ENCODE peak calls at places on chromosomes 1 and 21, in eight cellular contexts. One of them, this sample, is unnamed.

GRCh38 chr1:87812881-87813577 is 484.3 kb downstream of the LMO4 start:
- DNase-seq in Kasumi-1: no peak
- DNase-seq in SJSA1: no peak
- DNase-seq in foreskin fibroblast: no peak
- DNase-seq in NT2/D1: no peak
- DNase-seq in uterus: no peak
- DNase-seq in AG10803: no peak
- DNase-seq in ecto neural progenitor cell: no peak
- DNase-seq in this sample: no peak

GRCh38 chr1:52348704-52349301 is 17.2 kb downstream of the CC2D1B start:
- DNase-seq in Kasumi-1: peak
- DNase-seq in SJSA1: no peak
- DNase-seq in foreskin fibroblast: peak
- DNase-seq in NT2/D1: peak
- DNase-seq in uterus: no peak
- DNase-seq in AG10803: peak
- DNase-seq in ecto neural progenitor cell: peak
- DNase-seq in this sample: no peak

GRCh38 chr1:50700226-50701020 is 259.6 kb downstream of the FAF1 start:
- DNase-seq in Kasumi-1: no peak
- DNase-seq in SJSA1: no peak
- DNase-seq in foreskin fibroblast: no peak
- DNase-seq in NT2/D1: peak
- DNase-seq in uterus: no peak
- DNase-seq in AG10803: no peak
- DNase-seq in ecto neural progenitor cell: peak
- DNase-seq in this sample: no peak

GRCh38 chr1:170126691-170127090 is 19.1 kb upstream of the NTMT2 start:
- DNase-seq in Kasumi-1: peak
- DNase-seq in SJSA1: no peak
- DNase-seq in foreskin fibroblast: peak
- DNase-seq in NT2/D1: peak
- DNase-seq in uterus: no peak
- DNase-seq in AG10803: peak
- DNase-seq in ecto neural progenitor cell: peak
- DNase-seq in this sample: no peak

GRCh38 chr21:43034098-43034497 is 41.5 kb downstream of the CBS start:
- DNase-seq in Kasumi-1: no peak
- DNase-seq in SJSA1: no peak
- DNase-seq in foreskin fibroblast: no peak
- DNase-seq in NT2/D1: no peak
- DNase-seq in uterus: no peak
- DNase-seq in AG10803: no peak
- DNase-seq in ecto neural progenitor cell: no peak
- DNase-seq in this sample: no peak

GRCh38 chr1:98210064-98210463 is 289.2 kb upstream of the DPYD start:
- DNase-seq in Kasumi-1: no peak
- DNase-seq in SJSA1: peak
- DNase-seq in foreskin fibroblast: peak
- DNase-seq in NT2/D1: no peak
- DNase-seq in uterus: no peak
- DNase-seq in AG10803: peak
- DNase-seq in ecto neural progenitor cell: no peak
- DNase-seq in this sample: no peak

GRCh38 chr1:204977327-204977726 is 65.7 kb upstream of the CNTN2 start:
- DNase-seq in Kasumi-1: no peak
- DNase-seq in SJSA1: no peak
- DNase-seq in foreskin fibroblast: no peak
- DNase-seq in NT2/D1: no peak
- DNase-seq in uterus: no peak
- DNase-seq in AG10803: no peak
- DNase-seq in ecto neural progenitor cell: no peak
- DNase-seq in this sample: no peak

GRCh38 chr1:41490911-41491310 is 6.4 kb upstream of the EDN2 start:
- DNase-seq in Kasumi-1: no peak
- DNase-seq in SJSA1: no peak
- DNase-seq in foreskin fibroblast: no peak
- DNase-seq in NT2/D1: no peak
- DNase-seq in uterus: no peak
- DNase-seq in AG10803: no peak
- DNase-seq in ecto neural progenitor cell: no peak
- DNase-seq in this sample: no peak

GRCh38 chr1:221611930-221612777 is 129.7 kb downstream of the DUSP10 start:
- DNase-seq in Kasumi-1: no peak
- DNase-seq in SJSA1: peak
- DNase-seq in foreskin fibroblast: peak
- DNase-seq in NT2/D1: peak
- DNase-seq in uterus: peak
- DNase-seq in AG10803: peak
- DNase-seq in ecto neural progenitor cell: no peak
- DNase-seq in this sample: no peak

GRCh38 chr1:81681570-81681969 is 119.2 kb upstream of the ADGRL2 start:
- DNase-seq in Kasumi-1: no peak
- DNase-seq in SJSA1: no peak
- DNase-seq in foreskin fibroblast: peak
- DNase-seq in NT2/D1: no peak
- DNase-seq in uterus: no peak
- DNase-seq in AG10803: peak
- DNase-seq in ecto neural progenitor cell: no peak
- DNase-seq in this sample: no peak

GRCh38 chr1:227016990-227017389 is 76.9 kb downstream of the COQ8A start:
- DNase-seq in Kasumi-1: no peak
- DNase-seq in SJSA1: no peak
- DNase-seq in foreskin fibroblast: no peak
- DNase-seq in NT2/D1: no peak
- DNase-seq in uterus: no peak
- DNase-seq in AG10803: no peak
- DNase-seq in ecto neural progenitor cell: no peak
- DNase-seq in this sample: no peak

GRCh38 chr1:19038732-19039131 is 82.3 kb upstream of the IFFO2 start:
- DNase-seq in Kasumi-1: no peak
- DNase-seq in SJSA1: no peak
- DNase-seq in foreskin fibroblast: no peak
- DNase-seq in NT2/D1: no peak
- DNase-seq in uterus: no peak
- DNase-seq in AG10803: no peak
- DNase-seq in ecto neural progenitor cell: peak
- DNase-seq in this sample: no peak

GRCh38 chr21:42085246-42086077 is 14.3 kb downstream of the UMODL1 start:
- DNase-seq in Kasumi-1: no peak
- DNase-seq in SJSA1: no peak
- DNase-seq in foreskin fibroblast: no peak
- DNase-seq in NT2/D1: no peak
- DNase-seq in uterus: no peak
- DNase-seq in AG10803: no peak
- DNase-seq in ecto neural progenitor cell: no peak
- DNase-seq in this sample: no peak

GRCh38 chr1:41353744-41354143 is 7.5 kb upstream of the FOXO6 start:
- DNase-seq in Kasumi-1: no peak
- DNase-seq in SJSA1: no peak
- DNase-seq in foreskin fibroblast: no peak
- DNase-seq in NT2/D1: no peak
- DNase-seq in uterus: peak
- DNase-seq in AG10803: no peak
- DNase-seq in ecto neural progenitor cell: peak
- DNase-seq in this sample: no peak

GRCh38 chr1:99682291-99682751 is 36.4 kb downstream of the PALMD start:
- DNase-seq in Kasumi-1: no peak
- DNase-seq in SJSA1: peak
- DNase-seq in foreskin fibroblast: peak
- DNase-seq in NT2/D1: no peak
- DNase-seq in uterus: no peak
- DNase-seq in AG10803: peak
- DNase-seq in ecto neural progenitor cell: no peak
- DNase-seq in this sample: no peak

GRCh38 chr1:229129306-229130027 is 141.4 kb upstream of the RAB4A start:
- DNase-seq in Kasumi-1: no peak
- DNase-seq in SJSA1: no peak
- DNase-seq in foreskin fibroblast: no peak
- DNase-seq in NT2/D1: no peak
- DNase-seq in uterus: no peak
- DNase-seq in AG10803: no peak
- DNase-seq in ecto neural progenitor cell: no peak
- DNase-seq in this sample: no peak

GRCh38 chr1:27299385-27300252 is 22.3 kb upstream of the TMEM222 start:
- DNase-seq in Kasumi-1: peak
- DNase-seq in SJSA1: peak
- DNase-seq in foreskin fibroblast: peak
- DNase-seq in NT2/D1: peak
- DNase-seq in uterus: peak
- DNase-seq in AG10803: peak
- DNase-seq in ecto neural progenitor cell: peak
- DNase-seq in this sample: no peak

GRCh38 chr1:109807822-109808680 is 44.3 kb upstream of the EPS8L3 start:
- DNase-seq in Kasumi-1: no peak
- DNase-seq in SJSA1: no peak
- DNase-seq in foreskin fibroblast: peak
- DNase-seq in NT2/D1: no peak
- DNase-seq in uterus: peak
- DNase-seq in AG10803: peak
- DNase-seq in ecto neural progenitor cell: no peak
- DNase-seq in this sample: no peak

GRCh38 chr1:21574464-21575151 is 65.4 kb downstream of the ALPL start:
- DNase-seq in Kasumi-1: no peak
- DNase-seq in SJSA1: peak
- DNase-seq in foreskin fibroblast: no peak
- DNase-seq in NT2/D1: no peak
- DNase-seq in uterus: peak
- DNase-seq in AG10803: peak
- DNase-seq in ecto neural progenitor cell: peak
- DNase-seq in this sample: peak

GRCh38 chr1:18634276-18634675 is 3.6 kb downstream of the PAX7 start:
- DNase-seq in Kasumi-1: no peak
- DNase-seq in SJSA1: no peak
- DNase-seq in foreskin fibroblast: no peak
- DNase-seq in NT2/D1: no peak
- DNase-seq in uterus: no peak
- DNase-seq in AG10803: no peak
- DNase-seq in ecto neural progenitor cell: no peak
- DNase-seq in this sample: no peak

GRCh38 chr1:192973988-192974387 is 85.2 kb downstream of the UCHL5 start:
- DNase-seq in Kasumi-1: no peak
- DNase-seq in SJSA1: no peak
- DNase-seq in foreskin fibroblast: no peak
- DNase-seq in NT2/D1: no peak
- DNase-seq in uterus: no peak
- DNase-seq in AG10803: no peak
- DNase-seq in ecto neural progenitor cell: no peak
- DNase-seq in this sample: no peak

GRCh38 chr1:182515556-182515955 is 65.6 kb downstream of the RGSL1 start:
- DNase-seq in Kasumi-1: no peak
- DNase-seq in SJSA1: no peak
- DNase-seq in foreskin fibroblast: no peak
- DNase-seq in NT2/D1: no peak
- DNase-seq in uterus: no peak
- DNase-seq in AG10803: no peak
- DNase-seq in ecto neural progenitor cell: no peak
- DNase-seq in this sample: no peak

GRCh38 chr1:162389021-162389818 is 7.7 kb downstream of the C1orf226 start:
- DNase-seq in Kasumi-1: peak
- DNase-seq in SJSA1: no peak
- DNase-seq in foreskin fibroblast: peak
- DNase-seq in NT2/D1: no peak
- DNase-seq in uterus: no peak
- DNase-seq in AG10803: peak
- DNase-seq in ecto neural progenitor cell: peak
- DNase-seq in this sample: no peak

GRCh38 chr1:53349369-53349705 is 21.5 kb upstream of the LRP8 start:
- DNase-seq in Kasumi-1: no peak
- DNase-seq in SJSA1: peak
- DNase-seq in foreskin fibroblast: no peak
- DNase-seq in NT2/D1: no peak
- DNase-seq in uterus: no peak
- DNase-seq in AG10803: no peak
- DNase-seq in ecto neural progenitor cell: peak
- DNase-seq in this sample: no peak

GRCh38 chr21:42114646-42115045 is 43.5 kb downstream of the UMODL1 start:
- DNase-seq in Kasumi-1: no peak
- DNase-seq in SJSA1: no peak
- DNase-seq in foreskin fibroblast: no peak
- DNase-seq in NT2/D1: no peak
- DNase-seq in uterus: no peak
- DNase-seq in AG10803: no peak
- DNase-seq in ecto neural progenitor cell: no peak
- DNase-seq in this sample: no peak

GRCh38 chr21:28899744-28900143 is 92.9 kb downstream of the LTN1 start:
- DNase-seq in Kasumi-1: no peak
- DNase-seq in SJSA1: no peak
- DNase-seq in foreskin fibroblast: peak
- DNase-seq in NT2/D1: no peak
- DNase-seq in uterus: no peak
- DNase-seq in AG10803: peak
- DNase-seq in ecto neural progenitor cell: no peak
- DNase-seq in this sample: no peak

This sample was measured in left lung.